ENCODE peak calls at places on chromosomes 5 and 9, in five cellular contexts. P is GM12891, R is LHCN-M2, G is tibial artery, N is cardiac fibroblast. Q is an unnamed sample.

GRCh38 chr9:34989946-34990635 is 546 bp downstream of the DNAJB5 start:
- DNase-seq in P (no peak), R (peak), G (peak), N (peak), Q (peak)

GRCh38 chr9:111828193-111828592 is 33.5 kb upstream of the SHOC1 start:
- DNase-seq in P (no peak), R (peak), G (no peak), N (peak), Q (peak)

GRCh38 chr5:153953411-153953810 is 85.3 kb downstream of the FAM114A2 start:
- DNase-seq in P (no peak), R (peak), G (no peak), N (no peak), Q (no peak)

GRCh38 chr5:137315534-137316345 is 183.4 kb downstream of the SPOCK1 start:
- DNase-seq in P (no peak), R (no peak), G (no peak), N (no peak), Q (no peak)

GRCh38 chr9:133640580-133641395 is 4.6 kb downstream of the DBH start:
- DNase-seq in P (no peak), R (no peak), G (no peak), N (no peak), Q (no peak)

GRCh38 chr9:126643945-126644527 is 30.3 kb downstream of the LMX1B start:
- DNase-seq in P (no peak), R (no peak), G (no peak), N (no peak), Q (no peak)

GRCh38 chr5:102295534-102296228 is 403 bp downstream of the SLCO4C1 start:
- DNase-seq in P (peak), R (no peak), G (no peak), N (no peak), Q (no peak)

GRCh38 chr5:157342822-157343402 is 77.0 kb downstream of the CYFIP2 start:
- DNase-seq in P (peak), R (no peak), G (no peak), N (peak), Q (peak)

GRCh38 chr5:20654746-20655145 is 666.7 kb upstream of the CDH18 start:
- DNase-seq in P (no peak), R (no peak), G (no peak), N (no peak), Q (no peak)

GRCh38 chr9:85077954-85078353 is 408.4 kb downstream of the NTRK2 start:
- DNase-seq in P (no peak), R (no peak), G (no peak), N (no peak), Q (no peak)

GRCh38 chr9:33785914-33786313 is 9.4 kb upstream of the PRSS3 start:
- DNase-seq in P (no peak), R (peak), G (no peak), N (peak), Q (no peak)

GRCh38 chr9:124011460-124012301 is at the start of gene LHX2:
- DNase-seq in P (no peak), R (peak), G (peak), N (peak), Q (peak)

GRCh38 chr9:129131300-129132145 is 20.3 kb downstream of the PTPA start:
- DNase-seq in P (peak), R (peak), G (peak), N (peak), Q (peak)

GRCh38 chr9:137157618-137158502 is 12.0 kb downstream of the LRRC26 start:
- DNase-seq in P (no peak), R (no peak), G (no peak), N (no peak), Q (no peak)

Q was measured in GM13977.